ENCODE peak calls at places on chromosome 2, in six cellular contexts. D, G, Y, X, H and U are unnamed samples. For H3K4me1, the result is how much of the 10 kb centered on the place peaks cover.

GRCh38 chr2:150126839-150127238 is 360.6 kb downstream of the RND3 start:
- DNase-seq in D (peak), G (no peak), Y (no peak), X (no peak), H (no peak), U (no peak)

GRCh38 chr2:44770221-44771187 is 171.0 kb upstream of the SIX3 start:
- DNase-seq in D (no peak), G (no peak), Y (no peak), X (no peak), H (no peak), U (no peak)

GRCh38 chr2:204749319-204749718 is 204.0 kb downstream of the PARD3B start:
- DNase-seq in D (no peak), G (no peak), Y (no peak), X (no peak), H (no peak), U (peak)

GRCh38 chr2:150876201-150877085 is 385.2 kb downstream of the RBM43 start:
- DNase-seq in D (no peak), G (no peak), Y (no peak), X (no peak), H (no peak), U (peak)

GRCh38 chr2:17517481-17518211 is 594 bp downstream of the RAD51AP2 start:
- DNase-seq in D (no peak), G (no peak), Y (no peak), X (no peak), H (no peak), U (peak)

GRCh38 chr2:54380627-54381026 is 75.5 kb upstream of the SPTBN1 start:
- DNase-seq in D (no peak), G (no peak), Y (no peak), X (no peak), H (no peak), U (no peak)

GRCh38 chr2:60551241-60552095 is 2.0 kb downstream of the BCL11A start:
- DNase-seq in D (peak), G (peak), Y (peak), X (no peak), H (no peak), U (peak)

GRCh38 chr2:118784860-118785259 is 62.6 kb downstream of the EN1 start:
- DNase-seq in D (no peak), G (no peak), Y (no peak), X (no peak), H (no peak), U (no peak)

GRCh38 chr2:119700866-119701265 is 21.9 kb downstream of the TMEM177 start:
- DNase-seq in D (no peak), G (no peak), Y (peak), X (peak), H (no peak), U (no peak)

GRCh38 chr2:59093571-59093970 is 852.4 kb upstream of the FANCL start:
- DNase-seq in D (no peak), G (no peak), Y (no peak), X (no peak), H (no peak), U (no peak)

GRCh38 chr2:33130544-33130943 is 183.8 kb downstream of the LTBP1 start:
- DNase-seq in D (no peak), G (no peak), Y (peak), X (no peak), H (no peak), U (no peak)
- H3K4me1 ChIP-seq in D (under half), G (under half), Y (under half), X (under half), H (under half), U (half or more)

GRCh38 chr2:68341583-68341982 is 21.8 kb upstream of the CNRIP1 start:
- DNase-seq in D (no peak), G (no peak), Y (no peak), X (no peak), H (no peak), U (no peak)

GRCh38 chr2:68345129-68345875 is 19.8 kb upstream of the PLEK start:
- DNase-seq in D (no peak), G (no peak), Y (no peak), X (no peak), H (no peak), U (no peak)

GRCh38 chr2:68342470-68342869 is 22.6 kb upstream of the PLEK start:
- DNase-seq in D (no peak), G (no peak), Y (no peak), X (no peak), H (no peak), U (no peak)

GRCh38 chr2:68340631-68341329 is 21.0 kb upstream of the CNRIP1 start:
- DNase-seq in D (no peak), G (no peak), Y (no peak), X (no peak), H (no peak), U (no peak)

DNA sequence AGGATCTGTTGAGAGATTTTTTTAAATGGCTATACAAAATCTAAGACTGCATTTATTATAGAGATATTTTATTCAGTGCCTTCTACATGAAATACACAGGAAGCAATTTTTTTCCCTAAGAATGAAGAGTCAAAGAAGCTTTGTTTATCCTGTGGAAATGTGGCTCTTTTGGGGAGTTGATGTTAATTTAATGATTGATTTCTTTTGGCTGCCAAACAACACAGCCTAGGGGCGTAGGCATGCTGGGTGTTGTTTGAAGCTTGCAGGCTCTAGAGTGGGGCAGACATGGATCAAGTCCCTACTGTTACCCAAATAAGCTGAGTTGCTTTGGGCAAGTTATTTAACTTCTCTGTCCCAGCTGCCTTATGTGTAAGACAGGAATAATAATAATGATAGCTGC is 21.1 kb upstream of the PLEK start:
- DNase-seq in D (no peak), G (no peak), Y (no peak), X (no peak), H (no peak), U (no peak)
- H3K9ac ChIP-seq in D (no peak), G (no peak), Y (no peak), X (no peak), H (no peak), U (no peak)

DNA sequence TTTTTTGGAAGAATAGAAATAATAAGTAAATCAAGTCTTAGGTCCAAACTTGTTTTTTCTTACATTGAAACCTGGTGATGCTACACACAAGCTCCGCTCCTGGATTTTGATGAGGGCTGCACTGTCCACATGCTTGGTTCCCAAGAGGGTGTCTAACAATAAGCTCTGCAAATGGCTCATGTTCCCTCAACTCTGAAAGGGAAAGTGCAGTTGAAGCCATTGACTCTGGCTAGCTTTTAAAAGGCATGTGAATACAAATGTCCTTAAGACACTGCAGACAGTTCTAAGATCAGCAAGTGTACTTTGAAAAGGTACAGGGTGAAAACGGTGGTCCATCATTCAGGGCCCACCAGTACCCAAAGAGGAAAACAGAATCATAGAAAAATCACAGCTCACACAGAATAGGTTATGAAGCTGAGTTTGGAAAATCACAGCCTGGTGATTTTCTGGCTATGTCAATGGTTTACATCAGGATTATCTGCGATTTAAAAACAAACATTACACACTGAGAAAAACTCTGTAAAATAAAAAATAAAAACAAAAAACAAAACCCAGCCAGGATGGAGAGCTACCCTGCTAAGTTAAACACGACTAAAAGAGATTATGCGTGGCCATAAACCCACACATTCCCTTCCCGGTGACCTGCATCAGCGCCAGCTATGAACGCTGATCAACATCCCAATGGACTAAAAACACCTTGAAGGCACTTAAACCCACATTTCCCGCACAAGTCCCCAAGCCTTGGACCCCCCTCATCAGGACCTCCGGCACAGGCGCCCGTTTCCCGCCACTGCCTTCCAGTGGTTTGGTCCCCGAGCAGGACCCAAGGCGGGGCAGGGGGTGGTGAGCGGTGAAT is 550 bp downstream of the PFN4 start:
- DNase-seq in D (no peak), G (no peak), Y (peak), X (peak), H (peak), U (peak)
- H3K4me3 ChIP-seq in D (peak), G (peak), Y (peak), X (peak), H (peak), U (peak)

GRCh38 chr2:108571262-108571661 is 37.0 kb downstream of the LIMS1 start:
- DNase-seq in D (no peak), G (no peak), Y (no peak), X (no peak), H (no peak), U (no peak)

GRCh38 chr2:108575132-108575966 is 41.1 kb downstream of the LIMS1 start:
- DNase-seq in D (no peak), G (no peak), Y (peak), X (no peak), H (no peak), U (peak)

GRCh38 chr2:108570416-108570815 is 36.1 kb downstream of the LIMS1 start:
- DNase-seq in D (no peak), G (no peak), Y (peak), X (no peak), H (no peak), U (no peak)

GRCh38 chr2:108574332-108574731 is 40.1 kb downstream of the LIMS1 start:
- DNase-seq in D (no peak), G (no peak), Y (no peak), X (no peak), H (no peak), U (no peak)

GRCh38 chr2:108573070-108573469 is 38.8 kb downstream of the LIMS1 start:
- DNase-seq in D (no peak), G (no peak), Y (no peak), X (no peak), H (no peak), U (peak)
- H3K4me1 ChIP-seq in D (under half), G (under half), Y (under half), X (under half), H (under half), U (half or more)

GRCh38 chr2:238848941-238849853 is 1.3 kb downstream of the TWIST2 start:
- DNase-seq in D (no peak), G (no peak), Y (peak), X (no peak), H (peak), U (peak)
- H3K9ac ChIP-seq in D (no peak), G (no peak), Y (peak), X (peak), H (no peak), U (peak)

GRCh38 chr2:226970362-226970761 is 134.5 kb downstream of the RHBDD1 start:
- DNase-seq in D (peak), G (no peak), Y (no peak), X (no peak), H (no peak), U (peak)
- H3K4me3 ChIP-seq in D (peak), G (no peak), Y (no peak), X (no peak), H (no peak), U (no peak)

DNA sequence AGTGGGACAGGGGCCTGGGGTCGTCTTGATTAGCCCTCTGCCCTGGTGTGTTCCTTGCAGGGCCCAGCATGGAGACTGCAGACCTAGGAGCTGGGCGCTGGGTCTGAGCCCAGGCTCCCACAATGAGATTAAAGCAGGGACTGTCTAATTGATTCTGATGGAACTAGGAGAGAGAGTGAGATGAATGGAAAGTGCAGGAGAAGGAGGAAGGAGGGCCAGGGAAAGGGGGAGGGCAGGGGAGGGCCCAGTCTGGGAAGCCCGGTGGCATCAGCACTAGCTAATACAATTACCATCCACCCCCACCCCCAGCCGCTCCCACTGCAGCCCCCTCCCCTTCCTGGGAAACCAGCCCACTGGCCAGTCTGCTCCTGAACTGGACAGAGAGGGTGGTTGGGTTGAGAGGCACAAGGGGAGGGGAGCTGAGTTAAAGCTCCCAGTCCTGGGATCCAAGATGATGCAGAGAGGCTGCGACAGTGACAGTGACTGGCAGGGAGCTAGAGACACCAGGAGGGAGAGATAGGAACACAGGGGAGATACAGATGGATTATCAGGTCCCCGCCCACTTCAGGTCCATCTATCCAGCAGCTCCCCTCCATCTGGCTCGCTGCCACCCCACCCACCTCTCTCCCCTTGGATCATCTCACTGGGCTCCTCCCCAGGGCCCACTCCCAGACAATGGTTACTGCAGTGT is 13.2 kb upstream of the TNS1 start:
- DNase-seq in D (no peak), G (peak), Y (peak), X (no peak), H (no peak), U (no peak)
- H3K4me1 ChIP-seq in D (under half), G (under half), Y (under half), X (under half), H (under half), U (under half)

DNA sequence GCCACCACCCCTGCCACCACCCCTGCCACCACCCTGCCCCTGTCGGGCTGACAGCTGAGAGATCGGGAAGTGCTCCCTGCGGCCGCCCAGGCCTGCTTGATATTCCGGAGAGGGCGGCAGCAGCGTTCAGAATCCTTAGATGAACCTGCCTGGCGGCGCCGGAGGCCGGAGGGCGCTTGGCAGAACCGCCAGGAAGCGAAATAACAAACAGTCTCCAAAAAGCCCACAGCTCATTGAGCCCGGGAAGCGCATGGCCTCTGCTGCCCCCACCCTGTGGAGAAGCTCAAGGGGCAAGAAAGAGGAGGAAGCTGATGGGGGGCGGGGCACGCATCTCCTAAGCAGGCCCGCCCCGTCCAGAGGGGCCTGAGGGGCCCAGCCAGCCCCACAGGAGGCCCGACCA is 92.2 kb upstream of the MBOAT2 start:
- DNase-seq in D (no peak), G (peak), Y (peak), X (no peak), H (peak), U (no peak)
- H3K9ac ChIP-seq in D (no peak), G (no peak), Y (peak), X (peak), H (no peak), U (no peak)

DNA sequence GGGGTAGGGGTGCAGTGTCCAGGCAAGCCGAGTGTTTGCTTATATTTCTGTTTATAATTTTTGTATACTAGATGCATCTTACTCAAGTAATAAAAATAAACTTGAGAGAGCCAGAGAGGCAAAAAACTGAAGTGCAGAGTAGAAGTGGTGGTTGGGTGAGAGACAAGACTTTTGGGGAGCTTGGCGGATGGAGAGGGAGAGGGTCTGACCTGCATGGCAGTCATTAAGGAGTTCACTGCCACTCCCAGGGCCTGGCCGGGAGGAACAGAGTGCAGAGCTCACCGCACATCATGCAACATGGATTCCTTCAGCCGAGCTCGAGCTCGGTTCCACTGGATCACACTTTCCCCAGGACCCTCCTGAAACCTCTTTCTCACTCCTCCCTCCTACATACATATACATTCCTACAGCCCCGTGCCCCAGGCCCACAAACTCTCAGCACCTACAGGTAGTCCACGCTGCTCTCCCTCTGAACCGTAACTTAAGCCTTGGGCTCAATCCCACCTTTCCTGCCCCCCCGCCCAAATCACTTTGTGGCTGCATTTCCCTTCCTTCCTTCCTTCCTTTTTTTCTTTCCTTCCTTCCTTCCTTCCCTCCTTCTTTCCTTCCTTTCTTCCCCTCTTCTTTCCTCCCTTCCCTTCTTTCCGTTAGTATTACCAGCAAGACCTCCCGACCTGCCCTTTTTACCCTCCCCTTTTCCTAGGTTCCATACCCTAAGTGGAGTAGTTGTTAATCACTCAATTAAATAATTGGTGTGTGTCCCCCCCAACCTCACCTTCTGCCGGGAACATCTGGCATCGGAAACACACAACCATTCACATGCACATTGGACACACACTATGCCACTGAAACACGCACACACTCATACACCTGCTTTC is 37.1 kb upstream of the ATP6V1B1 start:
- DNase-seq in D (no peak), G (no peak), Y (no peak), X (no peak), H (no peak), U (no peak)
- H3K4me3 ChIP-seq in D (no peak), G (no peak), Y (no peak), X (no peak), H (no peak), U (no peak)

GRCh38 chr2:46333912-46334311 is 36.7 kb downstream of the EPAS1 start:
- DNase-seq in D (no peak), G (no peak), Y (no peak), X (no peak), H (peak), U (no peak)

GRCh38 chr2:46335404-46335965 is 38.3 kb downstream of the EPAS1 start:
- DNase-seq in D (no peak), G (no peak), Y (peak), X (no peak), H (peak), U (peak)

GRCh38 chr2:46332686-46333281 is 35.6 kb downstream of the EPAS1 start:
- DNase-seq in D (no peak), G (no peak), Y (no peak), X (no peak), H (no peak), U (peak)

GRCh38 chr2:46335966-46336436 is 38.8 kb downstream of the EPAS1 start:
- DNase-seq in D (no peak), G (no peak), Y (no peak), X (no peak), H (no peak), U (no peak)

DNA sequence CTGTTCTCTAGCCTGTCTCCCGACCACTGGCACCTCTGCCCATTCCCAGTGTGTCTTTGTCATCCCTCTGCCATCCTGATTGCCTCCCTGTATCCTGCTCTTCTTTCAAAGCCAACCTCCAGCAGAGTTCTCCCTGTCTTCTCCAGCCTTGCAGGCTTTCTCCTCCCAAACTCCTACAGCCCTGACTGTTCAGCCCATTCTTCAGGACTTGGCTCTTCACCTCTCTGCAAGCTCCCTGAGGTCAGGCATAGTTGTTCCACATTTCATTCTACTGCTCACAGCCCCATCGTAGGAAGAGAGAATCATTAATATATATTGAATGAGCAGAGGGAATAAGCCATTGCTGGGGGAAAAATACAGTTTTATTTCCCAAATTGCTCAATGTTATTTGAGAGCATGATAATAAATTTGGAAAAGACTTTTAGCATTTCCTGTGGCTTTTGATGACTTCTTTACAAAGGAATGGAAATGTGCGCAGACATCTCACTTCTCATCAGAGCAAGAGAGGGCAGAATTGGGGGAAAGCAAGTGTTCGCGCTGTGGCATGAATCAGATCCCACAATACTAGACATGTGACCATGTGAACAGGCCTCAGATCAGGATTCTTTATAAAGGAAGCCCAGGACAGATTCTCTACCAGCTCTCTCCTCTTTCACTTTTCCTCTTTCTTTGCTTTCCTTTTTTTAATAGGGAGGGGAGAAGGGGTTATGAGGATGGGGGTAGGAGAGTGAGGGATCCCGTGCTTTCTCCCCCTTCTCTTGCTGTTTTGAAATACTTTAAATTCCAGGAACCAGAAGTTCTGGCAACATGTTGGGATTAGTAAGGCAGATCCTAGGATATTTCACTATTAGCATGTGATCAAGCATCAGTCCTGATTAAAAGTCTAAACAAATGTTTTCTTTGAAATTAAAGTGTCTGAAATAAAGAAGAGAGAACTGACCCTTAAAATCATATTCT is 37.5 kb downstream of the EPAS1 start:
- DNase-seq in D (no peak), G (no peak), Y (no peak), X (no peak), H (peak), U (peak)
- H3K4me1 ChIP-seq in D (under half), G (half or more), Y (under half), X (under half), H (under half), U (half or more)